ENCODE peak calls at places on chromosomes 11 and 22, in ten cellular contexts. D is breast epithelium, U is psoas muscle, J is cardiac muscle cell, Y is GM06990, S is uterus, O is AG10803, E is astrocyte of the cerebellum, H is IMR-90, I is mucosa of descending colon. M is an unnamed sample.

GRCh38 chr22:19002684-19003038 is 66.6 kb upstream of the PRODH start:
- DNase-seq in D (no peak), U (no peak), J (no peak), Y (no peak), S (no peak), O (no peak), E (no peak), H (no peak), I (no peak), M (no peak)

GRCh38 chr11:119974051-119974450 is 163.9 kb downstream of the TRIM29 start:
- DNase-seq in D (no peak), U (no peak), J (no peak), Y (no peak), S (no peak), O (no peak), E (no peak), H (no peak), I (no peak), M (no peak)

GRCh38 chr11:73085189-73085875 is 56.8 kb downstream of the FCHSD2 start:
- DNase-seq in D (no peak), U (no peak), J (no peak), Y (no peak), S (no peak), O (peak; percentile 17), E (no peak), H (peak; percentile 63), I (no peak), M (no peak)

GRCh38 chr11:86905252-86905651 is 49.9 kb downstream of the FZD4 start:
- DNase-seq in D (no peak), U (no peak), J (no peak), Y (no peak), S (no peak), O (no peak), E (no peak), H (no peak), I (no peak), M (no peak)

GRCh38 chr11:111010391-111011354 is 234.9 kb upstream of the POU2AF2 start:
- DNase-seq in D (no peak), U (no peak), J (no peak), Y (no peak), S (no peak), O (no peak), E (no peak), H (no peak), I (no peak), M (no peak)

GRCh38 chr11:78586452-78587046 is 11.9 kb upstream of the NARS2 start:
- DNase-seq in D (no peak), U (no peak), J (no peak), Y (no peak), S (no peak), O (no peak), E (no peak), H (peak; percentile 27), I (no peak), M (peak; percentile 18)

GRCh38 chr11:69241075-69241740 is 52.7 kb upstream of the MYEOV start:
- DNase-seq in D (peak; percentile 28), U (no peak), J (no peak), Y (no peak), S (no peak), O (no peak), E (no peak), H (no peak), I (no peak), M (no peak)

GRCh38 chr11:67592880-67593624 is 9.4 kb downstream of the GSTP1 start:
- DNase-seq in D (no peak), U (no peak), J (no peak), Y (no peak), S (no peak), O (no peak), E (no peak), H (no peak), I (no peak), M (no peak)

GRCh38 chr11:79205786-79206185 is 235.0 kb downstream of the TENM4 start:
- DNase-seq in D (no peak), U (no peak), J (no peak), Y (no peak), S (no peak), O (no peak), E (no peak), H (no peak), I (no peak), M (no peak)

GRCh38 chr11:100208207-100208606 is 478.9 kb upstream of the ARHGAP42 start:
- DNase-seq in D (no peak), U (no peak), J (no peak), Y (no peak), S (no peak), O (no peak), E (no peak), H (no peak), I (no peak), M (no peak)

GRCh38 chr11:101870510-101870909 is 44.3 kb upstream of the CEP126 start:
- DNase-seq in D (no peak), U (no peak), J (no peak), Y (no peak), S (no peak), O (peak; percentile 60), E (no peak), H (peak; percentile 87), I (no peak), M (no peak)

GRCh38 chr11:117639601-117640000 is 157.4 kb downstream of the DSCAML1 start:
- DNase-seq in D (no peak), U (no peak), J (no peak), Y (no peak), S (no peak), O (no peak), E (no peak), H (no peak), I (no peak), M (no peak)

GRCh38 chr11:526192-526591 is 9.2 kb downstream of the HRAS start:
- DNase-seq in D (no peak), U (no peak), J (no peak), Y (no peak), S (no peak), O (no peak), E (no peak), H (no peak), I (no peak), M (no peak)

GRCh38 chr11:103794262-103794661 is 242.2 kb upstream of the DDI1 start:
- DNase-seq in D (no peak), U (no peak), J (no peak), Y (no peak), S (no peak), O (peak; percentile 89), E (no peak), H (no peak), I (no peak), M (no peak)

GRCh38 chr11:73792584-73792983 is 4.9 kb downstream of the MRPL48 start:
- DNase-seq in D (no peak), U (no peak), J (no peak), Y (no peak), S (no peak), O (no peak), E (no peak), H (no peak), I (no peak), M (no peak)

GRCh38 chr11:107508858-107509244 is 51.2 kb upstream of the CWF19L2 start:
- DNase-seq in D (no peak), U (no peak), J (no peak), Y (no peak), S (no peak), O (no peak), E (no peak), H (no peak), I (no peak), M (no peak)

GRCh38 chr11:128515766-128516466 is 71.4 kb downstream of the ETS1 start:
- DNase-seq in D (no peak), U (no peak), J (no peak), Y (no peak), S (no peak), O (no peak), E (no peak), H (no peak), I (no peak), M (no peak)
- H3K4me3 ChIP-seq in D (no peak overlapping the region), U (peak overlapping the region; percentile 88), J (no peak overlapping the region), Y (peak overlapping the region; percentile 72), S (no peak overlapping the region), O (peak overlapping the region; percentile 8), E (no peak overlapping the region), H (no peak overlapping the region), I (no peak overlapping the region), M (no peak overlapping the region)

DNA sequence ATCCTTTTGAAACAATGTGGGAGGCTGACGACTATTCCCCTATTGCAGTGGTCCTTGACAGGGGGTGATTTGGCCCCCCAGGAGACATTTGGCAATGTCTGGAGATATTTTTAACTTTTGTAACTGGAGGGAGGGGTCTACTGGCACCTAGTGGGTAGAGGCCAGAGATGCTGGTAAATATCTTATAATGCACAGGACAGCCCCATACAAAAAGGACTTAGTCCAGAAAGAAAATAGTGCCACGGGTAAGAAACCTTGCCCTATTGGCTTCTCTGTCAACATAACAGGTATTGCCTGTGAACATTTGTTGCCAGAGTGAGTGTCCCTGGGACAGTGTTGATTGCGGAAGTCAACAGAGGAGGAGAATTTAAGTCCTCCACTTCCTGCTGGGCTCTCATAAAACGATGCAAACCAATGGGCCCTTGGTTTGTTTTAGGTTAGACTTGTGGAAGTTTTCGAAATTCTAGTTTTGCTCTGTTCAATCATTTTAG is 101.6 kb downstream of the MAML2 start:
- DNase-seq in D (no peak), U (no peak), J (no peak), Y (no peak), S (no peak), O (no peak), E (no peak), H (no peak), I (peak; percentile 64), M (no peak)
- TF ChIP-seq CTCF in D (no peak), U (no peak), J (no peak), Y (peak; percentile 23), S (no peak), O (no peak), E (peak; percentile 7), H (peak; percentile 20), I (no peak), M (no peak)

GRCh38 chr11:62885137-62885536 is 4.4 kb downstream of the SLC3A2 start:
- DNase-seq in D (no peak), U (no peak), J (no peak), Y (no peak), S (no peak), O (no peak), E (no peak), H (no peak), I (no peak), M (no peak)
- H3K4me3 ChIP-seq in D (no peak overlapping the region), U (no peak overlapping the region), J (no peak overlapping the region), Y (no peak overlapping the region), S (no peak overlapping the region), O (peak overlapping the region; percentile 44), E (no peak overlapping the region), H (no peak overlapping the region), I (no peak overlapping the region), M (no peak overlapping the region)

DNA sequence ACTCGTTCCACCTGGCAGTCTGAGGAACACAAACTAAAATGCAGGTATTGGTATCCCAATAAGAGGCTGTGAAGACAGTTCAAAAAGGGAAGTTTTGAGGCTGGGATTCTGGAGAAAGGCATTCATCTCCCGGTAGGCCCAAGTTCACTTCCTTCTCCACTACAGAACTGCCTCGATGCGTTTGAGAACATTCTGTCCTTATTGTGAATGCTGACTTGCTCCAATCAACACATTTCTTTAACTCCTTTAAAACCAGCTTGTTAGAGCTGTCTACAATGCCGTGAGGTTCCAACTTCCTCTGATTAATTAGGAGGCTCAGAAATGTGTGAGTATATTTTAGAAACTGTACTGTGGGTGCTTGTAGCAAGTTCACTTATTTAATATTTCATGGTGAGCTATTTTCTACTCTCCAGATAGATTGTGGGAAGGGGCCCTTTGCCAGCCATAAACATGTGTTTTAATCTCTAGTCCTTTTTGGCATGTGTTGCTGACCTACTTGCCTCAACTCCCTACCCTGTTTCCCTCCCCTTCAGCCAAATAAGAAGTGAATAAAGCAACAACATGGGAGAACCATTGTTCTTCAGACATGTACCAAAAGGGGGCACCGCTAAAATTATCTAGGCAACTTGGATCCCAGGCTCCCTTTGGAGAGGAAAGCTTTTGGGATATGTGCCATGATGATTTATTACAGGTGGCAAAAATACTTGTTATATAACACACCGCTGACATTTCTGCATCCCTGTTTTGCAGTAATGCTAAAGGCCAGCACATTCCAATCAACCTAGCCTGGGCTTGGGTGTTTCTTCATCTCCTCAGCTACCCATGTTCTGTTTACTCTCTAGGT is 245.6 kb downstream of the BLID start:
- DNase-seq in D (no peak), U (no peak), J (peak; percentile 8), Y (no peak), S (no peak), O (peak; percentile 72), E (no peak), H (no peak), I (no peak), M (no peak)
- TF ChIP-seq CTCF in D (no peak), U (no peak), J (peak; percentile 23), Y (no peak), S (no peak), O (peak; percentile 30), E (peak; percentile 24), H (no peak), I (no peak), M (no peak)